ENCODE peak calls at places on chromosomes 11 and 22, in seven cellular contexts. I is hepatic stellate cell; L is A549; V is Right ventricle myocardium superior; P is mesenchymal stem cell; Q is Daoy; F is stimulated activated CD4-positive, alpha-beta T cell treated with anti-CD3 and anti-CD28 coated beads, Interleukin-15, amount 100 ng/mL, for 24 hours. B is an unnamed sample.

GRCh38 chr11:117064275-117064674 is 34.0 kb downstream of the SIK3 start:
- DNase-seq in I (peak; percentile 37), L (no peak), V (no peak), P (peak; percentile 62), Q (no peak), F (no peak), B (no peak)

GRCh38 chr11:33630936-33631748 is 69.5 kb downstream of the C11orf91 start:
- DNase-seq in I (no peak), L (no peak), V (no peak), P (no peak), Q (no peak), F (no peak), B (no peak)

GRCh38 chr11:69209936-69210659 is 54.4 kb downstream of the SMIM38 start:
- DNase-seq in I (peak; percentile 31), L (no peak), V (no peak), P (peak; percentile 32), Q (peak; percentile 19), F (peak; percentile 35), B (no peak)

GRCh38 chr11:35619754-35620640 is 1.7 kb downstream of the FJX1 start:
- DNase-seq in I (peak; percentile 45), L (peak; percentile 42), V (peak; percentile 43), P (peak; percentile 61), Q (peak; percentile 66), F (peak; percentile 22), B (no peak)

GRCh38 chr11:131668867-131669780 is 298.7 kb downstream of the NTM start:
- DNase-seq in I (peak; percentile 68), L (peak; percentile 49), V (no peak), P (peak; percentile 54), Q (peak; percentile 69), F (peak; percentile 73), B (no peak)

GRCh38 chr22:31284241-31284745 is 8.0 kb downstream of the PIK3IP1 start:
- DNase-seq in I (no peak), L (no peak), V (no peak), P (no peak), Q (no peak), F (no peak), B (no peak)

GRCh38 chr22:35622132-35622913 is 5.2 kb upstream of the MB start:
- DNase-seq in I (no peak), L (no peak), V (peak; percentile 79), P (no peak), Q (peak; percentile 47), F (no peak), B (no peak)

GRCh38 chr22:27247691-27248434 is 553.7 kb downstream of the MN1 start:
- DNase-seq in I (no peak), L (no peak), V (no peak), P (no peak), Q (no peak), F (no peak), B (no peak)

GRCh38 chr11:69930081-69931059 is 111.2 kb upstream of the FGF3 start:
- DNase-seq in I (no peak), L (no peak), V (peak; percentile 13), P (no peak), Q (no peak), F (no peak), B (no peak)

GRCh38 chr11:25733777-25734176 is 598.2 kb upstream of the ANO3 start:
- DNase-seq in I (no peak), L (no peak), V (no peak), P (no peak), Q (no peak), F (no peak), B (no peak)

GRCh38 chr11:117906710-117907109 is 22.5 kb downstream of the TMPRSS13 start:
- DNase-seq in I (no peak), L (no peak), V (no peak), P (no peak), Q (no peak), F (no peak), B (no peak)

GRCh38 chr11:31702966-31703365 is 108.2 kb downstream of the PAX6 start:
- DNase-seq in I (peak; percentile 6), L (peak; percentile 3), V (no peak), P (peak; percentile 46), Q (peak; percentile 21), F (no peak), B (no peak)

GRCh38 chr22:27748355-27749168 is 53.0 kb downstream of the MN1 start:
- DNase-seq in I (no peak), L (no peak), V (no peak), P (peak; percentile 81), Q (peak; percentile 70), F (no peak), B (no peak)

GRCh38 chr11:2737876-2738275 is 38.1 kb upstream of the KCNQ1OT1 start:
- DNase-seq in I (no peak), L (no peak), V (peak; percentile 73), P (no peak), Q (peak; percentile 60), F (no peak), B (no peak)

GRCh38 chr22:25002241-25002985 is 49.9 kb downstream of the KIAA1671 start:
- DNase-seq in I (no peak), L (no peak), V (no peak), P (no peak), Q (no peak), F (no peak), B (no peak)

B was measured in CD8-positive, alpha-beta T cell.